ENCODE peak calls at places on chromosome 4, in six cellular contexts. E is SK-N-SH, C is right lobe of liver, P is transverse colon, R is WTC11, H is tibial artery. B is an unnamed sample.

GRCh38 chr4:146340798-146341197 is 126.5 kb downstream of the REELD1 start:
- DNase-seq in E (peak), H (no peak), C (no peak), P (no peak), R (no peak), B (no peak)

GRCh38 chr4:119559044-119559647 is 69.5 kb downstream of the PDE5A start:
- DNase-seq in E (peak), H (no peak), R (no peak), C (no peak), P (no peak), B (no peak)

GRCh38 chr4:80183196-80184052 is 13.9 kb upstream of the PRDM8 start:
- DNase-seq in C (peak), H (peak), P (peak), R (no peak), E (peak), B (peak)

GRCh38 chr4:76955187-76955586 is 5.6 kb downstream of the SEPTIN11 start:
- DNase-seq in P (no peak), R (no peak), H (no peak), E (no peak), C (no peak), B (no peak)

GRCh38 chr4:100839712-100840111 is 321.9 kb upstream of the EMCN start:
- DNase-seq in P (no peak), R (no peak), C (no peak), H (no peak), E (no peak), B (no peak)

GRCh38 chr4:114770624-114771023 is 172.0 kb downstream of the UGT8 start:
- DNase-seq in H (no peak), R (no peak), C (no peak), E (no peak), P (no peak), B (no peak)

GRCh38 chr4:166432842-166433241 is 559.8 kb downstream of the TLL1 start:
- DNase-seq in E (no peak), R (no peak), H (no peak), C (no peak), P (no peak), B (no peak)

GRCh38 chr4:17490575-17491059 is 21.3 kb downstream of the QDPR start:
- DNase-seq in R (no peak), H (no peak), E (peak), C (peak), P (no peak), B (no peak)

GRCh38 chr4:2937986-2938385 is 25.2 kb downstream of the NOP14 start:
- DNase-seq in C (peak), P (peak), E (no peak), R (no peak), H (peak), B (no peak)

GRCh38 chr4:1362046-1362445 is 15.0 kb downstream of the UVSSA start:
- DNase-seq in C (no peak), P (no peak), E (no peak), H (no peak), R (no peak), B (no peak)

GRCh38 chr4:52657317-52657629 is 1.8 kb downstream of the USP46 start:
- DNase-seq in R (no peak), C (no peak), E (no peak), H (no peak), P (no peak), B (no peak)

GRCh38 chr4:55297346-55297745 is 48.7 kb upstream of the SRD5A3 start:
- DNase-seq in R (no peak), H (no peak), E (no peak), C (no peak), P (no peak), B (no peak)

GRCh38 chr4:5932021-5932553 is 39.2 kb upstream of the CRMP1 start:
- DNase-seq in E (no peak), H (no peak), P (no peak), R (no peak), C (no peak), B (no peak)

GRCh38 chr4:124414641-124415040 is 297.9 kb downstream of the ANKRD50 start:
- DNase-seq in R (no peak), P (no peak), H (no peak), E (no peak), C (no peak), B (no peak)

GRCh38 chr4:145796338-145796737 is 116.4 kb downstream of the C4orf51 start:
- DNase-seq in C (no peak), P (no peak), R (no peak), H (no peak), E (no peak), B (no peak)

GRCh38 chr4:137212601-137213000 is 319.7 kb downstream of the PCDH18 start:
- DNase-seq in E (no peak), P (no peak), C (no peak), R (no peak), H (no peak), B (no peak)

GRCh38 chr4:100728861-100729260 is 211.0 kb upstream of the EMCN start:
- DNase-seq in R (no peak), C (no peak), E (no peak), P (no peak), H (no peak), B (no peak)

GRCh38 chr4:4677825-4678522 is 136.1 kb upstream of the STX18 start:
- DNase-seq in R (peak), P (no peak), H (peak), E (peak), C (no peak), B (peak)

GRCh38 chr4:24172406-24172805 is 282.6 kb upstream of the PPARGC1A start:
- DNase-seq in C (no peak), P (no peak), E (no peak), R (no peak), H (no peak), B (no peak)

GRCh38 chr4:15897577-15897976 is 41.0 kb downstream of the FGFBP1 start:
- DNase-seq in P (no peak), R (no peak), C (no peak), E (no peak), H (no peak), B (no peak)

GRCh38 chr4:121243476-121243875 is 79.4 kb upstream of the TNIP3 start:
- DNase-seq in P (no peak), E (no peak), H (no peak), C (no peak), R (no peak), B (no peak)

GRCh38 chr4:163113921-163114703 is 52.6 kb downstream of the NAF1 start:
- DNase-seq in R (no peak), E (no peak), H (no peak), C (no peak), P (no peak), B (no peak)

GRCh38 chr4:92634891-92635290 is 331.1 kb downstream of the GRID2 start:
- DNase-seq in H (no peak), P (no peak), C (no peak), R (no peak), E (no peak), B (no peak)

GRCh38 chr4:44368413-44369167 is 80.0 kb downstream of the KCTD8 start:
- DNase-seq in H (no peak), R (no peak), P (no peak), E (no peak), C (no peak), B (no peak)

GRCh38 chr4:173700650-173701049 is 170.6 kb upstream of the HAND2 start:
- DNase-seq in E (no peak), P (no peak), R (no peak), H (no peak), C (no peak), B (no peak)

GRCh38 chr4:168917150-168917779 is 92.8 kb downstream of the CBR4 start:
- DNase-seq in C (no peak), E (peak), H (no peak), R (no peak), P (no peak), B (no peak)

GRCh38 chr4:15088394-15089041 is 86.2 kb downstream of the CPEB2 start:
- DNase-seq in R (no peak), E (no peak), P (no peak), H (no peak), C (no peak), B (no peak)

GRCh38 chr4:140222175-140222574 is 68.2 kb upstream of the MAML3 start:
- DNase-seq in E (no peak), R (no peak), C (no peak), H (no peak), P (no peak), B (no peak)

GRCh38 chr4:85147481-85148076 is 181.1 kb upstream of the WDFY3 start:
- DNase-seq in P (peak), C (no peak), R (peak), H (peak), E (peak), B (peak)

GRCh38 chr4:1060646-1061371 is 49.4 kb downstream of the FGFRL1 start:
- DNase-seq in H (no peak), C (no peak), R (no peak), P (no peak), E (no peak), B (no peak)

GRCh38 chr4:183320211-183321068 is at the start of gene CLDN22:
- DNase-seq in R (no peak), P (no peak), E (no peak), H (no peak), C (no peak), B (no peak)

GRCh38 chr4:158724647-158725046 is 1.5 kb upstream of the PPID start:
- DNase-seq in H (no peak), P (no peak), R (no peak), C (no peak), E (no peak), B (no peak)

GRCh38 chr4:110347805-110348204 is 128.2 kb upstream of the ENPEP start:
- DNase-seq in E (no peak), R (no peak), P (no peak), H (no peak), C (no peak), B (no peak)

GRCh38 chr4:110348711-110349383 is 127.1 kb upstream of the ENPEP start:
- DNase-seq in E (no peak), R (no peak), P (no peak), H (no peak), C (peak), B (no peak)

DNA sequence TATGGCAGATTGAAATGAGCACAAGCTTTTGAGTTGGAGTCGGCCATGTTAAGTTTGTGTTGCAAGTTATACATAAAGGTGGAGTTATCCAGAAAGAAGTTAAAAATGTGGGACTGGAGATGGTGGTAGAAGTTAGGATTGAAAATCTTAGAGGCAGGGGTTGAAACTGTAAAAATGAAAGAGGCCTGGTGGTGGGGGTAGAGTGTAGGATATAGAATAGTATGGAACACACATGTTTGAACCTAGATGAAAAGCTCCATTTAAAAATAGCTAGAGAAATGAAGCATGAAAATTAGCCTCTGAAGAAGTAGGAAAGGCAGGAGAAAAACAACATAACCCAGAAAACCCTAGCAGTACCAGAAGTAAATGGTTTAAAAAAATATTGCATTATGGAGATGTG is 131.8 kb upstream of the ENPEP start:
- DNase-seq in H (no peak), C (no peak), E (peak), R (no peak), P (peak), B (no peak)
- TF ChIP-seq CTCF in H (peak), C (peak), E (peak), R (no peak), P (peak), B (no peak)

DNA sequence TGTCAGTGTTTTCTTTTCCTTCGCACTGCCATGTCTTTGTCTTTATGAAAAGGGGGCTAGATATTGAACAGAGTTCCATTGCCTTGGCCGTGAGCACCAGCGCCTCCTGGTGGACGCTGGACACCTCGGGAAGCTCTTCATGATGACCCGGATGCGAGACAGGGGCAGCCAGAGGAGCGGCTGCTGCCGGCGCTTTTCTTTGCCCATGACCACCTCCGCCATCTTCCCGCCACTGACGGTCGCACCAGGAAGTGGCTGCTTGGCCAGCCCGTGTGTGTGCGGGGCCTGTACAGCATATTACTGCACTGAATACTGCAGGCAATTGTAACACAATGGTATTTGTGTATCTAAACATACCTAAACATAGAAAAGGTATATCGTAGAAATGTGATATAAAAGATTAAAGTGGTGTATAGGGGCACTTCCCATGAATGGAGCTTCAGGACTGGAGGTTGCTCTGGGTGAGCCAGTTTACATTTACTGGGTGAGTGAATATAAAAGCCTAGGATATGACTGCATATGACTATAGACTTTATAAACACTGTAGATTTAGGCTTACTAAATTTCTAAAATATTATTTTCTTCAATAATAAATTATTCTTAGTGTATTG is 15.8 kb upstream of the GRIA2 start:
- DNase-seq in P (peak), C (no peak), E (peak), H (no peak), R (peak), B (peak)
- TF ChIP-seq CTCF in P (peak), C (peak), E (peak), H (peak), R (peak), B (peak)

GRCh38 chr4:122606364-122607043 is 14.4 kb downstream of the IL21 start:
- DNase-seq in E (no peak), C (no peak), P (no peak), R (peak), H (no peak), B (no peak)

GRCh38 chr4:122604146-122604545 is 16.7 kb downstream of the IL21 start:
- DNase-seq in H (no peak), E (no peak), C (no peak), P (no peak), R (no peak), B (no peak)

GRCh38 chr4:122603156-122603574 is 17.7 kb downstream of the IL21 start:
- DNase-seq in E (no peak), R (no peak), C (no peak), H (no peak), P (no peak), B (no peak)

DNA sequence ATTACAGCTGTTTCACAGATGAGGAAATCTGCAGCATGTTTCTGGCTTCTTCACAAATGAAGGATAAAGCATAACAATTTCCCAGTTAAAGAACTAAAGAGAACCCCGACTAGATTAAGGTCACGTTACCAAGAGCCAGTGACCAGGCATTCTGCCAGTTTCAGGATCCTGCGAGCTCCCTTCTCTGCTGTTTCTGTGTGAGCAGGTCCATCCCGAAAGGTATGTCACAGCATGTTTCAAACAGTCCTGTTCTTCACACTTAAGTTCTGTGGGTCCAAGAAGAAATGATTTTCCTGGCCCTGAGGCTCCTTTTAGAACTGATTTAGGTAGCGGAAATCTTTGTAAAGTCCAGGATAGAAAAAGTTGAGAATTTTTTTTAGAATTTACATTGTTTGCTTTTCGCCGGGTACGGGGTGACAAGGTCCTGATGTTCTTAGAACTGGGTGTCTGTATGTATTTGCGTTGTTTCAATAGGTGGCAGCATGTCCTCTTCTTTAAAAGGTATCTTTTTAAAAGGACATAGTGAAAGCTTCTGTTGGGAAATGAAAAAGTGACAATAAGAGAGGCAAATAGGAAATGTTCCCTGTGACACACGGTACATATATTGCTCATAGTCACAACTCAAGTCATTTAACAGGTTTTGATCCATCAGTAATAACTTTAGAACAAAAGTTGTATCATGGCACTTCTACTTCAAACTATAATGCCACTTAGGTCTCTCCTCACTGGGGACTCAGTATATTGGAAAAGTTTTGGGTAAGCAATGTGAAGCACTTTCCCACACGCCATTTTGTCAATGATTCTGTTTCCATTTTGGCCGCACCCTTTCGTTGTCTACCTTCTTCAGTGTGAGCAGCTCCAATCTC is 18.4 kb downstream of the IL21 start:
- DNase-seq in H (no peak), C (no peak), E (peak), R (no peak), P (no peak), B (no peak)
- TF ChIP-seq CTCF in H (peak), C (peak), E (peak), R (no peak), P (peak), B (peak)

GRCh38 chr4:8019396-8020365 is 80.0 kb upstream of the AFAP1 start:
- DNase-seq in E (peak), C (no peak), H (no peak), R (no peak), P (peak), B (no peak)

GRCh38 chr4:8022767-8023695 is 83.4 kb upstream of the AFAP1 start:
- DNase-seq in R (no peak), P (no peak), H (no peak), E (no peak), C (no peak), B (no peak)

GRCh38 chr4:8023696-8024033 is 84.0 kb upstream of the AFAP1 start:
- DNase-seq in P (no peak), E (no peak), H (no peak), C (no peak), R (no peak), B (no peak)

GRCh38 chr4:8024073-8024786 is 84.6 kb upstream of the AFAP1 start:
- DNase-seq in R (no peak), C (no peak), E (no peak), H (no peak), P (no peak), B (no peak)

DNA sequence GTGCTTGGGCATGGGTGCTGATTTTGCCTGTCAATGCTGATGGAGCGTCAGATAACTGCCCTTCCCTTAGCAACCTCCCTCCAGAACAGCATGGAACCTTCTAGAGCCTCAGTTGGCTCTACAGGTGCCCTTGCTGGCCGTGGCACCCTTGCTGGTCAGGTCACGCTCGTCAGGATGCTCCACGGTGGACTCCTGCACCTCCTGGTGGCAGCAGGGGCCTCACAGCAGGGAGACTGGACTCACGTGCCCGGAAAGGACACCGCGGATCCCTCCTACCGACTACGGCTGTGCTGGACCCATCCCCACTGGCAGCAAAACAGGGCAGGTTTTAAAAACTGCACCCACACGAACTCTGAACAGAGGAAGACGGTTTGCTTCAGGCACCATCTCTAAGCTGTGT is 82.1 kb upstream of the AFAP1 start:
- DNase-seq in H (no peak), C (no peak), E (peak), P (no peak), R (no peak), B (no peak)
- TF ChIP-seq CTCF in H (no peak), C (no peak), E (peak), P (no peak), R (no peak), B (no peak)

GRCh38 chr4:148415500-148415899 is 26.7 kb downstream of the NR3C2 start:
- DNase-seq in H (no peak), E (peak), P (no peak), R (no peak), C (no peak), B (no peak)
- TF ChIP-seq CTCF in H (peak), E (no peak), P (no peak), R (no peak), C (peak), B (peak)

GRCh38 chr4:12041828-12042227 is 613.1 kb upstream of the HS3ST1 start:
- DNase-seq in E (no peak), P (no peak), R (peak), C (no peak), H (no peak), B (no peak)
- TF ChIP-seq CTCF in E (no peak), P (peak), R (peak), C (peak), H (no peak), B (peak)

GRCh38 chr4:31692407-31692940 is 972.3 kb downstream of the PCDH7 start:
- DNase-seq in H (no peak), E (no peak), C (no peak), R (no peak), P (no peak), B (no peak)
- TF ChIP-seq CTCF in H (no peak), E (peak), C (no peak), R (no peak), P (no peak), B (no peak)

B was measured in activated CD8-positive, alpha-beta T cell treated with anti-CD3 and anti-CD28 coated beads for 36 hours.